ENCODE peak calls at places on chromosome 1, in six cellular contexts. R, T, V, N, H and S are unnamed samples.

GRCh38 chr1:2587860-2588571 is 1.4 kb downstream of the PRXL2B start:
- DNase-seq in R (peak; percentile 25), T (no peak), V (no peak), N (no peak), H (no peak), S (no peak)

GRCh38 chr1:161777250-161777649 is 11.1 kb downstream of the ATF6 start:
- DNase-seq in R (no peak), T (no peak), V (no peak), N (no peak), H (no peak), S (no peak)

GRCh38 chr1:240786880-240787279 is 174.9 kb upstream of the GREM2 start:
- DNase-seq in R (no peak), T (no peak), V (no peak), N (no peak), H (no peak), S (no peak)

GRCh38 chr1:168582690-168583325 is 6.4 kb downstream of the XCL1 start:
- DNase-seq in R (no peak), T (no peak), V (no peak), N (no peak), H (no peak), S (no peak)

GRCh38 chr1:182368903-182369302 is 22.7 kb downstream of the GLUL start:
- DNase-seq in R (no peak), T (no peak), V (no peak), N (no peak), H (no peak), S (no peak)

GRCh38 chr1:50851034-50851433 is 109.0 kb downstream of the FAF1 start:
- DNase-seq in R (no peak), T (no peak), V (no peak), N (no peak), H (no peak), S (no peak)

GRCh38 chr1:209564904-209565303 is 18.6 kb upstream of the CAMK1G start:
- DNase-seq in R (no peak), T (no peak), V (no peak), N (no peak), H (peak; percentile 56), S (no peak)

GRCh38 chr1:227805606-227806197 is 9.8 kb upstream of the PRSS38 start:
- DNase-seq in R (no peak), T (no peak), V (no peak), N (no peak), H (no peak), S (no peak)

GRCh38 chr1:186738896-186739295 is 58.7 kb upstream of the PTGS2 start:
- DNase-seq in R (peak; percentile 26), T (no peak), V (no peak), N (no peak), H (no peak), S (no peak)

GRCh38 chr1:48031676-48032075 is 34.5 kb upstream of the TRABD2B start:
- DNase-seq in R (no peak), T (peak; percentile 1), V (no peak), N (no peak), H (no peak), S (no peak)

GRCh38 chr1:221435510-221435909 is 306.4 kb downstream of the DUSP10 start:
- DNase-seq in R (peak; percentile 52), T (no peak), V (no peak), N (no peak), H (peak; percentile 66), S (peak; percentile 15)

GRCh38 chr1:170377896-170378634 is 153.9 kb upstream of the GORAB start:
- DNase-seq in R (no peak), T (no peak), V (no peak), N (no peak), H (no peak), S (no peak)

GRCh38 chr1:151510957-151511635 is at the start of gene CGN:
- DNase-seq in R (peak; percentile 88), T (peak; percentile 91), V (peak; percentile 88), N (peak; percentile 88), H (peak; percentile 98), S (peak; percentile 75)

GRCh38 chr1:27536767-27537166 is 46.8 kb upstream of the WASF2 start:
- DNase-seq in R (no peak), T (no peak), V (no peak), N (no peak), H (peak; percentile 58), S (no peak)

GRCh38 chr1:55288245-55288644 is 73.1 kb upstream of the USP24 start:
- DNase-seq in R (peak; percentile 78), T (no peak), V (no peak), N (no peak), H (no peak), S (no peak)

GRCh38 chr1:207282049-207282448 is 39.4 kb upstream of the CD55 start:
- DNase-seq in R (no peak), T (no peak), V (no peak), N (no peak), H (no peak), S (no peak)

GRCh38 chr1:226990133-226990716 is 50.1 kb downstream of the COQ8A start:
- DNase-seq in R (peak; percentile 56), T (no peak), V (no peak), N (peak; percentile 78), H (no peak), S (no peak)

GRCh38 chr1:216905052-216905580 is 181.9 kb upstream of the ESRRG start:
- DNase-seq in R (no peak), T (no peak), V (no peak), N (no peak), H (no peak), S (no peak)

GRCh38 chr1:34164510-34165381 is at the start of gene CSMD2:
- DNase-seq in R (peak; percentile 30), T (no peak), V (no peak), N (no peak), H (peak; percentile 63), S (no peak)

GRCh38 chr1:110916669-110917306 is 43.8 kb downstream of the CD53 start:
- DNase-seq in R (peak; percentile 25), T (no peak), V (no peak), N (no peak), H (no peak), S (peak; percentile 5)